ENCODE peak calls at places on chromosome 10, in six cellular contexts. E is activated T-helper 1 cell treated with anti-CD3 and anti-CD28 coated beads, Interleukin-12 subunit alpha, Interleukin-12 subunit beta, Interleukin-2, Interleukin-4 antibody, amounts not matched to agents 30 ng/mL and 10 ng/mL and 1 ng/mL, durations not matched to agents 14 hours and 24 hours and 36 hours; R is mucosa of gallbladder; M is endothelial cell; D is memory B cell; J is amniotic stem cell. T is an unnamed sample.

GRCh38 chr10:44390585-44391072 is 5.7 kb upstream of the CXCL12 start:
- DNase-seq in E (no peak), D (no peak), M (no peak), J (no peak), R (no peak), T (no peak)

GRCh38 chr10:53534428-53534827 is 761.8 kb upstream of the MBL2 start:
- DNase-seq in R (no peak), E (no peak), M (no peak), D (no peak), J (no peak), T (no peak)

GRCh38 chr10:131580076-131580652 is 268.6 kb upstream of the TCERG1L start:
- DNase-seq in M (no peak), D (no peak), R (peak; percentile 5), J (no peak), E (no peak), T (no peak)

GRCh38 chr10:110336111-110336721 is 31.5 kb upstream of the SMNDC1 start:
- DNase-seq in E (no peak), M (no peak), D (no peak), J (peak; percentile 88), R (no peak), T (no peak)

GRCh38 chr10:70367195-70367796 is 15.1 kb downstream of the LRRC20 start:
- DNase-seq in M (no peak), J (no peak), D (no peak), E (no peak), R (peak; percentile 33), T (no peak)

GRCh38 chr10:60606343-60607080 is 171.8 kb upstream of the CDK1 start:
- DNase-seq in E (no peak), D (no peak), M (no peak), R (no peak), J (no peak), T (no peak)

GRCh38 chr10:24363070-24363469 is 154.1 kb downstream of the KIAA1217 start:
- DNase-seq in M (no peak), E (no peak), J (no peak), R (no peak), D (no peak), T (no peak)

GRCh38 chr10:132272061-132272766 is 35.5 kb downstream of the STK32C start:
- DNase-seq in R (peak; percentile 71), M (no peak), E (no peak), J (no peak), D (no peak), T (no peak)

GRCh38 chr10:27558612-27559020 is 54.5 kb downstream of the RAB18 start:
- DNase-seq in D (peak; percentile 12), E (peak; percentile 5), R (peak; percentile 57), M (peak; percentile 47), J (peak; percentile 49), T (peak; percentile 50)

GRCh38 chr10:120414946-120415345 is 42.1 kb upstream of the PLPP4 start:
- DNase-seq in D (no peak), J (no peak), E (no peak), R (no peak), M (no peak), T (no peak)

GRCh38 chr10:26438534-26439269 is 561 bp downstream of the APBB1IP start:
- DNase-seq in J (no peak), E (peak; percentile 72), R (peak; percentile 42), D (peak; percentile 49), M (peak; percentile 10), T (no peak)

GRCh38 chr10:23439452-23439919 is 611 bp downstream of the OTUD1 start:
- DNase-seq in D (peak; percentile 50), E (peak; percentile 14), J (peak; percentile 17), R (no peak), M (peak; percentile 32), T (no peak)

GRCh38 chr10:70354566-70355233 is 27.7 kb downstream of the LRRC20 start:
- DNase-seq in E (no peak), J (no peak), M (no peak), D (no peak), R (no peak), T (no peak)

GRCh38 chr10:62027841-62028501 is 126.5 kb downstream of the ARID5B start:
- DNase-seq in R (no peak), D (no peak), J (no peak), E (no peak), M (no peak), T (no peak)

GRCh38 chr10:118543714-118544400 is 51.6 kb downstream of the PRLHR start:
- DNase-seq in R (peak; percentile 61), D (no peak), E (peak; percentile 35), M (peak; percentile 74), J (no peak), T (peak; percentile 48)

GRCh38 chr10:95181731-95182130 is 12.3 kb upstream of the ACSM6 start:
- DNase-seq in D (no peak), R (no peak), J (no peak), M (no peak), E (no peak), T (no peak)

GRCh38 chr10:29370092-29370611 is 81.3 kb downstream of the LYZL1 start:
- DNase-seq in J (no peak), D (no peak), E (no peak), M (no peak), R (no peak), T (no peak)

GRCh38 chr10:53045315-53045714 is 272.7 kb upstream of the MBL2 start:
- DNase-seq in J (no peak), E (no peak), D (no peak), R (no peak), M (no peak), T (no peak)

GRCh38 chr10:114437456-114438292 is 33.4 kb upstream of the AFAP1L2 start:
- DNase-seq in E (no peak), J (no peak), M (no peak), D (no peak), R (no peak), T (peak; percentile 23)

GRCh38 chr10:86730227-86730626 is 26.2 kb upstream of the BMPR1A start:
- DNase-seq in E (no peak), R (peak; percentile 81), D (no peak), M (no peak), J (no peak), T (no peak)

GRCh38 chr10:124205432-124205831 is 112.0 kb upstream of the CHST15 start:
- DNase-seq in J (no peak), R (no peak), M (no peak), E (no peak), D (no peak), T (no peak)

GRCh38 chr10:855671-856070 is 75.8 kb downstream of the LARP4B start:
- DNase-seq in J (no peak), D (no peak), R (no peak), M (no peak), E (no peak), T (no peak)

GRCh38 chr10:102660891-102661613 is 16.8 kb downstream of the TRIM8 start:
- DNase-seq in R (peak; percentile 58), J (no peak), D (no peak), E (peak; percentile 65), M (no peak), T (no peak)

GRCh38 chr10:77606751-77607150 is 30.9 kb downstream of the KCNMA1 start:
- DNase-seq in J (no peak), D (no peak), M (no peak), E (no peak), R (no peak), T (no peak)

GRCh38 chr10:104040862-104041789 is 44.6 kb downstream of the COL17A1 start:
- DNase-seq in R (no peak), M (no peak), E (no peak), J (no peak), D (no peak), T (no peak)

GRCh38 chr10:86958109-86958830 is at the start of gene SNCG:
- DNase-seq in J (no peak), D (no peak), M (no peak), E (no peak), R (peak; percentile 62), T (no peak)

GRCh38 chr10:67602268-67602950 is 93.6 kb downstream of the CTNNA3 start:
- DNase-seq in R (no peak), J (peak; percentile 78), M (no peak), D (no peak), E (no peak), T (no peak)

GRCh38 chr10:103578782-103579382 is 85.4 kb downstream of the NEURL1 start:
- DNase-seq in J (no peak), M (no peak), E (no peak), D (no peak), R (peak; percentile 74), T (peak; percentile 87)

GRCh38 chr10:49280001-49280408 is 19.0 kb upstream of the C10orf71 start:
- DNase-seq in E (no peak), M (no peak), J (no peak), D (no peak), R (no peak), T (no peak)

GRCh38 chr10:130929422-130930325 is 381.8 kb downstream of the TCERG1L start:
- DNase-seq in E (no peak), M (no peak), D (no peak), J (no peak), R (no peak), T (no peak)

GRCh38 chr10:58631715-58632114 is 119.0 kb downstream of the BICC1 start:
- DNase-seq in E (no peak), D (no peak), J (no peak), M (no peak), R (no peak), T (no peak)

GRCh38 chr10:132460071-132460470 is 63.1 kb downstream of the PWWP2B start:
- DNase-seq in M (no peak), E (no peak), D (no peak), R (no peak), J (no peak), T (no peak)

GRCh38 chr10:129604333-129605032 is 137.4 kb downstream of the MGMT start:
- DNase-seq in M (no peak), D (no peak), E (no peak), J (no peak), R (no peak), T (no peak)

GRCh38 chr10:71893258-71893815 is 42.3 kb upstream of the PSAP start:
- DNase-seq in M (no peak), R (no peak), E (no peak), J (no peak), D (no peak), T (no peak)

GRCh38 chr10:48194830-48195229 is 79.7 kb downstream of the FRMPD2 start:
- DNase-seq in M (no peak), J (no peak), R (peak; percentile 71), D (no peak), E (no peak), T (peak; percentile 30)

GRCh38 chr10:8306685-8307364 is 252.3 kb downstream of the GATA3 start:
- DNase-seq in J (no peak), E (no peak), D (no peak), M (no peak), R (no peak), T (no peak)

T was measured in HuH-7.